ENCODE peak calls at places on chromosomes 5 and 9, in seven cellular contexts. Y, D, V, B, T, E and N are unnamed samples.

GRCh38 chr5:116358911-116359418 is 215.7 kb downstream of the SEMA6A start:
- DNase-seq in T (peak), E (no peak), Y (no peak), B (peak), D (no peak), V (no peak), N (no peak)

GRCh38 chr5:175711472-175712312 is 53.8 kb downstream of the HRH2 start:
- DNase-seq in D (no peak), V (no peak), E (no peak), Y (no peak), B (no peak), T (no peak), N (peak)

GRCh38 chr5:168699002-168699401 is 119.8 kb upstream of the PANK3 start:
- DNase-seq in E (no peak), T (peak), V (no peak), B (no peak), D (no peak), Y (no peak), N (no peak)

GRCh38 chr9:136882109-136882946 is 4.0 kb upstream of the TRAF2 start:
- DNase-seq in V (peak), Y (peak), E (no peak), B (no peak), T (peak), D (peak), N (peak)

GRCh38 chr5:142097681-142098080 is 10.9 kb upstream of the NDFIP1 start:
- DNase-seq in E (no peak), B (no peak), T (no peak), V (no peak), Y (no peak), D (no peak), N (no peak)

GRCh38 chr9:36031774-36032565 is 4.7 kb upstream of the RECK start:
- DNase-seq in D (no peak), V (no peak), B (no peak), E (no peak), T (no peak), Y (no peak), N (no peak)

GRCh38 chr9:8365029-8365428 is 565.5 kb upstream of the DMAC1 start:
- DNase-seq in E (no peak), D (no peak), T (peak), V (peak), Y (no peak), B (no peak), N (no peak)

GRCh38 chr5:30343707-30344106 is 849.8 kb upstream of the CDH6 start:
- DNase-seq in V (no peak), B (no peak), Y (no peak), E (no peak), D (no peak), T (no peak), N (no peak)

GRCh38 chr5:137217599-137218200 is 281.4 kb downstream of the SPOCK1 start:
- DNase-seq in E (no peak), D (no peak), V (no peak), B (no peak), Y (no peak), T (peak), N (no peak)

GRCh38 chr5:9622891-9623547 is 7.1 kb downstream of the TAS2R1 start:
- DNase-seq in D (no peak), T (peak), V (peak), Y (no peak), E (no peak), B (no peak), N (no peak)

GRCh38 chr9:135414293-135414692 is 65.3 kb upstream of the PPP1R26 start:
- DNase-seq in Y (no peak), D (peak), V (no peak), E (no peak), T (no peak), B (no peak), N (no peak)

GRCh38 chr9:115531410-115532130 is 413.6 kb upstream of the TNC start:
- DNase-seq in B (no peak), Y (no peak), D (no peak), E (no peak), T (peak), V (peak), N (no peak)

GRCh38 chr9:109497193-109498165 is 628 bp downstream of the PTPN3 start:
- DNase-seq in B (no peak), D (peak), T (no peak), E (no peak), V (no peak), Y (peak), N (no peak)

GRCh38 chr5:23523031-23523430 is 15.6 kb downstream of the PRDM9 start:
- DNase-seq in V (no peak), B (no peak), T (no peak), D (no peak), Y (no peak), E (no peak), N (no peak)

GRCh38 chr5:181223729-181224389 is 778 bp downstream of the TRIM41 start:
- DNase-seq in Y (peak), D (peak), E (peak), T (no peak), B (peak), V (no peak), N (peak)

GRCh38 chr9:110114086-110114887 is 93.7 kb downstream of the C9orf152 start:
- DNase-seq in E (no peak), T (no peak), Y (no peak), B (no peak), V (no peak), D (no peak), N (no peak)

GRCh38 chr9:21579209-21579608 is 97.1 kb upstream of the IFNE start:
- DNase-seq in D (no peak), V (no peak), Y (no peak), T (peak), E (no peak), B (no peak), N (no peak)

GRCh38 chr9:17251100-17251499 is 116.3 kb downstream of the CNTLN start:
- DNase-seq in E (no peak), B (no peak), Y (no peak), T (no peak), V (no peak), D (no peak), N (no peak)

GRCh38 chr9:96209407-96210031 is 92.5 kb downstream of the HSD17B3 start:
- DNase-seq in V (no peak), E (no peak), T (peak), B (no peak), D (no peak), Y (no peak), N (no peak)

GRCh38 chr9:18821794-18822193 is 211.2 kb downstream of the SAXO1 start:
- DNase-seq in T (peak), Y (no peak), B (no peak), E (no peak), V (no peak), D (no peak), N (no peak)

GRCh38 chr5:39211773-39212172 is 7.6 kb downstream of the FYB1 start:
- DNase-seq in T (no peak), B (peak), D (no peak), Y (no peak), V (no peak), E (no peak), N (no peak)

GRCh38 chr5:142871880-142872200 is 101.7 kb downstream of the ARHGAP26 start:
- DNase-seq in Y (no peak), V (no peak), E (no peak), D (peak), B (peak), T (no peak), N (no peak)

GRCh38 chr9:71816782-71817549 is 48.7 kb upstream of the CEMIP2 start:
- DNase-seq in V (no peak), B (no peak), D (no peak), E (no peak), Y (peak), T (no peak), N (no peak)

GRCh38 chr5:124823336-124823849 is 77.0 kb upstream of the ZNF608 start:
- DNase-seq in B (no peak), Y (no peak), T (peak), D (no peak), E (no peak), V (no peak), N (no peak)

GRCh38 chr9:124696101-124696500 is 75.0 kb downstream of the NR6A1 start:
- DNase-seq in T (peak), B (no peak), V (no peak), Y (no peak), E (no peak), D (no peak), N (no peak)

GRCh38 chr9:71218774-71219173 is 97.4 kb upstream of the TRPM3 start:
- DNase-seq in Y (no peak), D (no peak), T (no peak), E (no peak), V (no peak), B (no peak), N (no peak)

GRCh38 chr5:124179788-124180187 is 566.7 kb downstream of the ZNF608 start:
- DNase-seq in T (no peak), Y (no peak), B (no peak), D (no peak), E (no peak), V (no peak), N (no peak)

GRCh38 chr5:135013445-135013844 is 20.6 kb downstream of the PITX1 start:
- DNase-seq in D (no peak), B (no peak), Y (no peak), E (peak), V (no peak), T (no peak), N (no peak)

GRCh38 chr9:31908158-31908890 is 476.1 kb upstream of the ACO1 start:
- DNase-seq in T (no peak), E (no peak), Y (no peak), D (no peak), V (no peak), B (no peak), N (no peak)

GRCh38 chr5:166436857-166437256 is 1854.6 kb upstream of the WWC1 start:
- DNase-seq in V (no peak), D (no peak), Y (no peak), E (no peak), B (no peak), T (no peak), N (no peak)

GRCh38 chr5:62568800-62569432 is 9.7 kb upstream of the LRRC70 start:
- DNase-seq in V (no peak), E (no peak), D (no peak), Y (no peak), T (no peak), B (no peak), N (no peak)

GRCh38 chr9:121288874-121289553 is 21.1 kb downstream of the GSN start:
- DNase-seq in E (peak), D (no peak), Y (peak), T (peak), V (peak), B (peak), N (peak)

GRCh38 chr5:93584531-93585053 is 1.6 kb downstream of the NR2F1 start:
- DNase-seq in B (no peak), V (no peak), D (peak), T (no peak), E (no peak), Y (peak), N (no peak)

GRCh38 chr5:106875591-106876297 is 795.0 kb downstream of the EFNA5 start:
- DNase-seq in Y (peak), B (peak), D (no peak), E (no peak), T (peak), V (no peak), N (no peak)

GRCh38 chr5:141412853-141413539 is at the start of gene PCDHGA10:
- DNase-seq in Y (peak), D (no peak), V (no peak), B (peak), E (peak), T (peak), N (no peak)

GRCh38 chr9:137286980-137287383 is 9.5 kb downstream of the TOR4A start:
- DNase-seq in V (no peak), E (no peak), B (peak), T (peak), D (peak), Y (peak), N (no peak)

GRCh38 chr9:70406446-70406862 is 8.0 kb downstream of the KLF9 start:
- DNase-seq in B (peak), Y (no peak), D (no peak), T (peak), V (no peak), E (no peak), N (no peak)

GRCh38 chr5:53071738-53072137 is 37.8 kb downstream of the MOCS2 start:
- DNase-seq in D (no peak), T (peak), B (no peak), E (no peak), Y (no peak), V (no peak), N (no peak)

GRCh38 chr5:1952021-1952420 is 69.3 kb upstream of the IRX4 start:
- DNase-seq in V (no peak), Y (no peak), B (no peak), E (no peak), T (no peak), D (no peak), N (no peak)
- TF ChIP-seq CTCF in V (no peak), Y (no peak), B (no peak), E (no peak), T (no peak), D (no peak), N (no peak)

DNA sequence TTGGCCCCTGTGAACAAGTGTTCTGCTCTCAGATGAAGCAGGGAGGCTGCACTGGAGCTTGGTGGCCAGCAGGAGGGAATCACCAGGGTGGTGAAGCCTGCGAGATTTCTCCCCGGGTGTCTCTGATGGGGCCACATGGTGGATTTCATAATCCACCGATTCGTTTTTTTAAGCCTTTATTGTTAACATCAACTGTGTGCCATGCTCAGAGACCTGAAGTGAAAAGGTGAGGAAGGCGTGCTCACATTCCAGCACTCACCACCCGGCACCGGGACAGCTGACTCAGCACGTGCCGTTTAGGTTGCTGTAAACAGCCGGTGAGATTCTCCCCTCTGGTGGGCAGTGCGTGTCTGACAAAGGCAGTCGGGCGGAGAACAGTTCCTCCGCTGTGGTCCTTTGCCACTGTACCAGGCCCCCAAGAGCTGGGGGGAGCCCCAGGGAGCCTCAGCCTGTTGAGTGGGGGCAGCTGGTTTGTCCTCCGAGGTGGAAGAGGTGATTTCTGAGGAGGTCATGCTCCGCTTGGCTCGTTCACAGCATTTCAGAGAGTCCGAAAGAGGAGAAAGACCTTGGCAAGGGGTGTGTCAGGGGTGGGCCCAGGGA is 12.7 kb upstream of the AHRR start:
- DNase-seq in Y (no peak), B (no peak), V (no peak), D (peak), E (no peak), T (peak), N (no peak)
- TF ChIP-seq CTCF in Y (no peak), B (no peak), V (peak), D (peak), E (peak), T (peak), N (no peak)

DNA sequence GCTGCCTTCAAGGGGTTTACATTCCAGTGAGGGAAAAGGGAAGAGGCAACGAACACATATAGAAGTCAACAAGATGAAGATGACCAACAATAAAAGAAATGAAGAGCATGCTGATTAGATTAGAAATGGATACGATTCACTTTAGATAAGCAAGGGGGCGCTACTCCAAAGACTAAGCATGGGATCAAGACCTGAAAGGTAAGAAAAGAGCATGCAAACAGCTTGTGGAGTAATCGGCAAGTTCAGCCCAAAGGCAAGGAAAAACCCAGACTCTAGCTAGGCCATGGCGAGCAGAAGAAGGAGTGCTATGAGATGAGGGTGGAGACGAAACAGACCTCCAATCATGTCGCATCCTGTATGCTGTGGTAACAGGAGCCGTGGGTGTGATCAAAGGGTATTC is 124.4 kb downstream of the FANCC start:
- DNase-seq in E (no peak), V (no peak), D (no peak), T (no peak), Y (no peak), B (no peak), N (no peak)
- TF ChIP-seq CTCF in E (no peak), V (no peak), D (no peak), T (no peak), Y (no peak), B (no peak), N (peak)

GRCh38 chr9:20477940-20478620 is 144.2 kb downstream of the MLLT3 start:
- DNase-seq in Y (no peak), B (no peak), T (peak), E (no peak), V (no peak), D (no peak), N (no peak)
- TF ChIP-seq CTCF in Y (no peak), B (no peak), T (no peak), E (no peak), V (no peak), D (no peak), N (no peak)

GRCh38 chr5:138568061-138568824 is 7.0 kb downstream of the HSPA9 start:
- DNase-seq in E (no peak), V (no peak), Y (no peak), B (no peak), T (no peak), D (peak), N (no peak)
- TF ChIP-seq CTCF in E (no peak), V (peak), Y (no peak), B (no peak), T (no peak), D (peak), N (peak)

GRCh38 chr9:91492237-91492636 is 68.6 kb upstream of the NFIL3 start:
- DNase-seq in E (no peak), T (no peak), Y (no peak), B (no peak), V (no peak), D (no peak), N (no peak)
- TF ChIP-seq CTCF in E (no peak), T (no peak), Y (no peak), B (no peak), V (no peak), D (no peak), N (no peak)